ENCODE peak calls at places on chromosomes 3 and 15, in seven cellular contexts. W, P, J, V, F, K and M are unnamed samples.

GRCh38 chr3:141094851-141095545 is 43.9 kb downstream of the SPSB4 start:
- DNase-seq in P (peak), K (peak), W (peak), J (peak), V (peak), F (peak), M (peak)

GRCh38 chr15:89356634-89357298 is 22.1 kb upstream of the POLG start:
- DNase-seq in F (no peak), W (no peak), J (peak), P (no peak), K (no peak), V (no peak), M (no peak)

GRCh38 chr3:136545664-136546266 is 206.4 kb downstream of the STAG1 start:
- DNase-seq in J (peak), V (no peak), W (peak), F (no peak), K (peak), P (peak), M (peak)

GRCh38 chr15:43277231-43277823 is 10.6 kb upstream of the TGM5 start:
- DNase-seq in J (no peak), W (no peak), F (no peak), P (no peak), K (no peak), V (no peak), M (no peak)

GRCh38 chr3:146817705-146818104 is 212.6 kb upstream of the PLSCR5 start:
- DNase-seq in P (peak), K (peak), F (no peak), W (peak), J (peak), V (no peak), M (peak)

GRCh38 chr15:69410290-69410874 is 3.8 kb upstream of the KIF23 start:
- DNase-seq in W (no peak), J (peak), P (no peak), V (no peak), K (no peak), F (no peak), M (peak)

GRCh38 chr15:97976766-97977503 is 16.4 kb downstream of the ARRDC4 start:
- DNase-seq in V (no peak), J (no peak), K (no peak), F (no peak), P (no peak), W (no peak), M (no peak)

GRCh38 chr15:40038267-40038653 is 721 bp downstream of the SRP14 start:
- DNase-seq in W (peak), P (peak), K (no peak), F (no peak), J (peak), V (no peak), M (peak)

GRCh38 chr3:151227438-151228290 is 24.6 kb upstream of the GPR171 start:
- DNase-seq in K (peak), F (peak), V (peak), J (peak), P (peak), W (peak), M (peak)

GRCh38 chr3:54951405-54951804 is 23.5 kb upstream of the LRTM1 start:
- DNase-seq in K (peak), W (peak), V (peak), F (peak), P (peak), J (peak), M (peak)

GRCh38 chr3:54955496-54955895 is 27.6 kb upstream of the LRTM1 start:
- DNase-seq in F (no peak), P (no peak), J (no peak), V (no peak), W (no peak), K (no peak), M (no peak)

GRCh38 chr3:54954516-54954915 is 26.7 kb upstream of the LRTM1 start:
- DNase-seq in V (no peak), P (no peak), J (no peak), K (no peak), F (no peak), W (no peak), M (no peak)

GRCh38 chr3:54955941-54956340 is 28.1 kb upstream of the LRTM1 start:
- DNase-seq in V (no peak), J (no peak), K (no peak), P (no peak), F (no peak), W (no peak), M (no peak)

DNA sequence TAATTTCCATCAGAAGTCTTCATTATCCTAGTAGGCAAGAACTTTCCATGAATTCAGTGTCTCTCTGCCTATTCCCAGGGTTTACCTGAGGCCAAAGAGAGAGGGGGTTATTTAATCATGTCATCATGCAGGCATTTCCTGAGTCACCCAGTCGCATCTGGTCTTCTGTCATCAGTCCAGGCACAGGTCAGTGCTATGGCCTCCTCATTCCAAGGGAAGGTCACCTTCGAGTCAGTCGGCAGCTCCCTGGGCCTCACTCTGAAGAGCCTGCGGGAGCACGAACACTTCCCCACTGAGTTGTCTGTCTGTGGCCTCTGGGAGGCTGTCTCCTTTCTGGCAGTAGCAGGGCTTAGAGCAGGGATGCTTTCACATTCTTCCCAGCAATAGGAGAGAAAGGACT is 26.2 kb upstream of the LRTM1 start:
- DNase-seq in K (peak), W (peak), V (no peak), J (peak), F (no peak), P (peak), M (peak)
- TF ChIP-seq CTCF in K (no peak), W (no peak), V (no peak), J (peak), F (no peak), P (peak), M (no peak)

GRCh38 chr3:164897335-164897734 is 181.0 kb downstream of the SI start:
- DNase-seq in K (no peak), P (no peak), F (no peak), W (no peak), J (no peak), V (no peak), M (no peak)
- H3K4me3 ChIP-seq in K (no peak), P (no peak), F (no peak), W (no peak), J (no peak), V (no peak), M (no peak)

DNA sequence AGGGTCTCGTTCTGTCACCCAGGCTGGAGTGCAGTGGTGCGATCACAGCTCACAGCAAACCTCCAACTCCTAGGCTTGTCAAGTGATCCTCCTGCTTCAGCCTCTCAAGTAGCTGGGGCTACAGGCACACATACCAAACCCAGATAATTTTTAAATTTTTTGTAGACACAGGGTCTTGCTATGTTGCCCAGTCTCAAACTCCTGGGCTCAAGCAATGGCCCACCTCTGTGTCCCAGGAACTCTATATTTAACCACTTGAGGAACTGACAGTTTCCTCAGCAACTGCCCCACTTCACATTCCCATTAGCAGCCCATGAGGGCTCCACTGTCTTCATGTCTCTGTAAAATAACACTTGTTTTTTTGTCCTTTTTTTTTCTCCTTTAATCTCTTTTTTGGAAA is 68.4 kb downstream of the TAMM41 start:
- DNase-seq in J (no peak), K (no peak), F (no peak), P (no peak), V (no peak), W (no peak), M (no peak)
- TF ChIP-seq CTCF in J (no peak), K (no peak), F (no peak), P (no peak), V (no peak), W (no peak), M (no peak)

GRCh38 chr3:55959681-55960080 is 472.6 kb upstream of the WNT5A start:
- DNase-seq in F (no peak), K (no peak), W (no peak), P (no peak), V (no peak), J (no peak), M (no peak)
- H3K4me3 ChIP-seq in F (no peak), K (no peak), W (no peak), P (no peak), V (no peak), J (no peak), M (no peak)

GRCh38 chr3:127690823-127691452 is 18.2 kb downstream of the ABTB1 start:
- DNase-seq in P (peak), J (peak), V (no peak), K (no peak), F (no peak), W (peak), M (peak)
- TF ChIP-seq CTCF in P (peak), J (peak), V (peak), K (peak), F (peak), W (peak), M (peak)

GRCh38 chr3:159853506-159853864 is 135.2 kb upstream of the IL12A start:
- DNase-seq in J (no peak), F (no peak), K (no peak), W (no peak), V (no peak), P (no peak), M (no peak)
- H3K4me3 ChIP-seq in J (no peak), F (no peak), K (no peak), W (peak), V (no peak), P (no peak), M (no peak)

GRCh38 chr15:63203451-63204090 is 14.2 kb downstream of the RAB8B start:
- DNase-seq in F (no peak), P (no peak), W (no peak), K (no peak), V (no peak), J (peak), M (no peak)
- TF ChIP-seq CTCF in F (no peak), P (no peak), W (no peak), K (no peak), V (no peak), J (no peak), M (no peak)

DNA sequence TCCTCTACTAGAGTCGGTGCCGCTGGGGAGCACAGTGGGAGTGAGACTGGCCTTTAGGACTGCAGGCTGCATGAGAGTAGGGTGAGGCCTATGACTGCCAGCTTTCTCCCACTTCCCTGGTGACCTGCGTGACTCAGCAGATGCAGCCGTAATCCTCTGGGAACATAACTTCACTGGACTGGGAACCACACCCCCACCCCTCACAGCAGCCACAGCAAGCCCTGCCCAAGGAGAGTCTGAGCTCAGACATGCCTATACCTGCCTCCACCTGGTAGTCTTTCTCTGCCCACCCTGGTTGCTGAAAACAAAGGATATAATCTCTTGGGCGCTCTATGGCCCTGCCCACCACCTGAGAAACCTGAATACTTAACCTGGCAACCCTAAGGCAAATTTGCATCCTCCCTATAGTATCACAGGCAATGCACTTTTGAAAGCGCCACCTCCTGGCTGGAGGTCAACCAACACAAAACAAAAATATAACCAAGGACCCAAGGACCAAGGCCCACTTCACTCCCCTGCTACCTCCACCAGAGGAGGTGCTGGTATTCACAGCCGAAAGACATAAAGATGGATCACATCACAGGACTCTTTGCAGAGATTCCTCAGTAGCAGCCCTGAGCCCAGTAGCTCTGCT is 308.9 kb downstream of the CTNNB1 start:
- DNase-seq in V (no peak), J (no peak), W (no peak), P (no peak), F (no peak), K (no peak), M (no peak)
- H3K4me3 ChIP-seq in V (no peak), J (no peak), W (no peak), P (no peak), F (no peak), K (no peak), M (no peak)

DNA sequence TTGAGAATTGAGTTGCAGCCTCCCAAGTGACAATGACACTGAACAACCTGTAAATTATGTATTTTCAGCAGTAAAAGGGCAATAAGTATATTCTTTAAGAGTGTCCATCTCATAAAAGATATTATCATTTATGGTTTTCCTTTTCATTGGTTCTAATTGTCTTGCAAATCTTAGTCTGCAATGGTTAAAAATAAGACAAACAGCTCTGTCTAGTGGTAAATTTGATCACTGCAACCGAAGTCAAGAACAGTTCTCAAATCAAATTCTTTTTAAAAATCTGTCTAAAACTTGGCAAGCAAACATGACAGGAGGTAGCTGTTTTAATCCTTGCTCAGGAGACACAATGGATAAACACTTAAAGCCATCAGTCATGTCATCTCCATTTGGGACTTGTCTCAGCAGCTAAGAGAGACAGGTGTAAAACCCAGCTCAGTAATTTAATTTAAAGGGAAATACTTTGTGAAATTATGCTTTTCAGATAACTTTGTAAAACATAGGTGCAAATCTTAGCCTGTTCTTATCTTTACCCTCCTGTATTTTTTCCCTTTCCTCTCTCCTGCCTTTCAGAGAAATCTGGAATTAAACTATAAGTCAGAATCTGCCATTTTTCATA is 150.3 kb upstream of the ARHGEF26 start:
- DNase-seq in P (peak), V (no peak), F (no peak), J (peak), K (peak), W (peak), M (peak)
- TF ChIP-seq CTCF in P (peak), V (no peak), F (peak), J (peak), K (peak), W (peak), M (peak)